ENCODE peak calls at places on chromosomes 1 and 21, in six cellular contexts. One of them, this sample, is unnamed.

GRCh38 chr1:52365091-52365745 is 787 bp downstream of the CC2D1B start:
- DNase-seq in epithelial cell of esophagus: peak
- DNase-seq in tibial artery: peak
- DNase-seq in left lung: peak
- DNase-seq in CD8-positive, alpha-beta memory T cell: no peak
- DNase-seq in small intestine: peak
- DNase-seq in this sample: peak

GRCh38 chr21:41783476-41784150 is 16.8 kb upstream of the RIPK4 start:
- DNase-seq in tibial artery: no peak
- DNase-seq in small intestine: peak
- DNase-seq in left lung: no peak
- DNase-seq in epithelial cell of esophagus: peak
- DNase-seq in CD8-positive, alpha-beta memory T cell: no peak
- DNase-seq in this sample: peak

GRCh38 chr1:24536391-24536840 is 19.5 kb upstream of the NCMAP start:
- DNase-seq in small intestine: peak
- DNase-seq in tibial artery: no peak
- DNase-seq in epithelial cell of esophagus: peak
- DNase-seq in left lung: no peak
- DNase-seq in CD8-positive, alpha-beta memory T cell: peak
- DNase-seq in this sample: peak

GRCh38 chr1:173473599-173474011 is 3.5 kb upstream of the PRDX6 start:
- DNase-seq in CD8-positive, alpha-beta memory T cell: no peak
- DNase-seq in epithelial cell of esophagus: peak
- DNase-seq in small intestine: no peak
- DNase-seq in tibial artery: no peak
- DNase-seq in left lung: no peak
- DNase-seq in this sample: no peak

GRCh38 chr21:45848352-45848751 is 133.2 kb upstream of the COL6A1 start:
- DNase-seq in left lung: no peak
- DNase-seq in epithelial cell of esophagus: no peak
- DNase-seq in CD8-positive, alpha-beta memory T cell: no peak
- DNase-seq in tibial artery: no peak
- DNase-seq in small intestine: no peak
- DNase-seq in this sample: no peak

GRCh38 chr1:210755991-210756669 is 377.8 kb downstream of the KCNH1 start:
- DNase-seq in CD8-positive, alpha-beta memory T cell: no peak
- DNase-seq in epithelial cell of esophagus: no peak
- DNase-seq in left lung: no peak
- DNase-seq in small intestine: no peak
- DNase-seq in tibial artery: no peak
- DNase-seq in this sample: no peak

GRCh38 chr1:11516961-11517635 is 38.1 kb downstream of the DISP3 start:
- DNase-seq in CD8-positive, alpha-beta memory T cell: no peak
- DNase-seq in small intestine: no peak
- DNase-seq in epithelial cell of esophagus: no peak
- DNase-seq in tibial artery: peak
- DNase-seq in left lung: peak
- DNase-seq in this sample: no peak

GRCh38 chr1:248372394-248372793 is 3.2 kb upstream of the OR2T6 start:
- DNase-seq in CD8-positive, alpha-beta memory T cell: no peak
- DNase-seq in epithelial cell of esophagus: no peak
- DNase-seq in left lung: no peak
- DNase-seq in tibial artery: no peak
- DNase-seq in small intestine: no peak
- DNase-seq in this sample: no peak

GRCh38 chr1:26785611-26786436 is 1.9 kb upstream of the PIGV start:
- DNase-seq in CD8-positive, alpha-beta memory T cell: no peak
- DNase-seq in left lung: no peak
- DNase-seq in tibial artery: no peak
- DNase-seq in epithelial cell of esophagus: no peak
- DNase-seq in small intestine: peak
- DNase-seq in this sample: peak

GRCh38 chr1:196060539-196060938 is 547.7 kb downstream of the KCNT2 start:
- DNase-seq in epithelial cell of esophagus: no peak
- DNase-seq in tibial artery: no peak
- DNase-seq in small intestine: no peak
- DNase-seq in left lung: no peak
- DNase-seq in CD8-positive, alpha-beta memory T cell: no peak
- DNase-seq in this sample: no peak

GRCh38 chr1:243393093-243393492 is 137.3 kb downstream of the SDCCAG8 start:
- DNase-seq in left lung: no peak
- DNase-seq in CD8-positive, alpha-beta memory T cell: no peak
- DNase-seq in small intestine: peak
- DNase-seq in tibial artery: no peak
- DNase-seq in epithelial cell of esophagus: no peak
- DNase-seq in this sample: no peak

GRCh38 chr1:23614128-23614660 is 54.9 kb upstream of the ID3 start:
- DNase-seq in CD8-positive, alpha-beta memory T cell: no peak
- DNase-seq in small intestine: peak
- DNase-seq in epithelial cell of esophagus: no peak
- DNase-seq in tibial artery: no peak
- DNase-seq in left lung: no peak
- DNase-seq in this sample: no peak

GRCh38 chr1:115088871-115089442 is 346 bp downstream of the TSPAN2 start:
- DNase-seq in small intestine: no peak
- DNase-seq in left lung: no peak
- DNase-seq in tibial artery: no peak
- DNase-seq in CD8-positive, alpha-beta memory T cell: no peak
- DNase-seq in epithelial cell of esophagus: no peak
- DNase-seq in this sample: no peak

GRCh38 chr1:151519667-151520066 is 8.5 kb downstream of the CGN start:
- DNase-seq in small intestine: no peak
- DNase-seq in tibial artery: no peak
- DNase-seq in CD8-positive, alpha-beta memory T cell: no peak
- DNase-seq in left lung: no peak
- DNase-seq in epithelial cell of esophagus: no peak
- DNase-seq in this sample: no peak

GRCh38 chr1:39332291-39332690 is 127.8 kb downstream of the MACF1 start:
- DNase-seq in CD8-positive, alpha-beta memory T cell: no peak
- DNase-seq in left lung: no peak
- DNase-seq in tibial artery: no peak
- DNase-seq in epithelial cell of esophagus: peak
- DNase-seq in small intestine: no peak
- DNase-seq in this sample: no peak

GRCh38 chr1:180131510-180131909 is 23.2 kb upstream of the QSOX1 start:
- DNase-seq in tibial artery: no peak
- DNase-seq in small intestine: no peak
- DNase-seq in CD8-positive, alpha-beta memory T cell: no peak
- DNase-seq in left lung: peak
- DNase-seq in epithelial cell of esophagus: peak
- DNase-seq in this sample: no peak

GRCh38 chr1:1088801-1089680 is 14.9 kb upstream of the RNF223 start:
- DNase-seq in CD8-positive, alpha-beta memory T cell: peak
- DNase-seq in epithelial cell of esophagus: no peak
- DNase-seq in left lung: no peak
- DNase-seq in small intestine: no peak
- DNase-seq in tibial artery: peak
- DNase-seq in this sample: peak

GRCh38 chr1:109535971-109536491 is 3.6 kb upstream of the GPR61 start:
- DNase-seq in CD8-positive, alpha-beta memory T cell: no peak
- DNase-seq in left lung: no peak
- DNase-seq in small intestine: no peak
- DNase-seq in tibial artery: no peak
- DNase-seq in epithelial cell of esophagus: no peak
- DNase-seq in this sample: no peak

GRCh38 chr1:44831516-44831915 is 11.5 kb downstream of the PTCH2 start:
- DNase-seq in left lung: no peak
- DNase-seq in tibial artery: no peak
- DNase-seq in small intestine: no peak
- DNase-seq in epithelial cell of esophagus: no peak
- DNase-seq in CD8-positive, alpha-beta memory T cell: no peak
- DNase-seq in this sample: no peak

GRCh38 chr1:203038217-203038741 is 12.0 kb downstream of the PPFIA4 start:
- DNase-seq in small intestine: no peak
- DNase-seq in tibial artery: peak
- DNase-seq in epithelial cell of esophagus: peak
- DNase-seq in CD8-positive, alpha-beta memory T cell: no peak
- DNase-seq in left lung: no peak
- DNase-seq in this sample: peak

GRCh38 chr21:18369115-18369514 is 34.5 kb downstream of the TMPRSS15 start:
- DNase-seq in small intestine: peak
- DNase-seq in epithelial cell of esophagus: peak
- DNase-seq in CD8-positive, alpha-beta memory T cell: no peak
- DNase-seq in tibial artery: no peak
- DNase-seq in left lung: no peak
- DNase-seq in this sample: no peak

DNA sequence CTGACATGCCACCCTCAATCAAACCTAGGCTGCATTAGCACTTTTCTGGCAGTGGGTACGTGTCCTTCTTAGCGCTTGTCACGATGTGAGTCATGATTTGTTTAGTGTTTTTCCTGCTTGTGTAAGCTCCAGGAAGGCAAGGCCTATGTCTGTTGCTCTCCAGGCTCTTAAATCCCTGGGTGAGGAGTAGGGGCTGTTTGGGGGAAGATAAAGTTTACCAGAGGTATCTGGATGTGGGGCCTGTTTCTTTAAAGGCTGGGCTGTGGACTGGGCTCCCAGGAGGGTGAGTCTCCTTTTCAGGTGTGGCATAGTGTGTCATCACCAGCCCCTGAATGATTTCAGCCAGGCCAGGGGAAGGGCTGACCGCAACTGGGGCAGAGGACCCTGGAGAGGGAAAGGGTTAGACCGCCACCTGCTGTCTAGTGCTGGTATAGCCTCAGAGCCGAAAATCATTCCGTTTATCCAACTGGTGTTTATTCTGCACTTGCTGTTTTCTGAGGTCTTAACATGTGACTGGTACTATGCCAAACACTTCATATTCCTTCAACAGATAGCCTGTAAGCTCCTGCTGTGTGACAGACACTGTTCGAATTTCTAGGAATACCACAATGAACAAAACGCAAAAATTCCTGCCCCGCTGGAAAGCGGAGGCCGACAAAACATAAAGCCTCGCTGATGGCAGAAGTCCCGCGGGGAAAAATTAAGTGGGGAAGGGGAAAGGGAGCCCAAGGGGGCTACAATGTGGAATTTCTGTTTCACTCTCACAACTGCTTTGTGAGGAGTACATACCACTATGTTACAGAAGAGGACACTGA is 9.7 kb downstream of the SERINC2 start:
- DNase-seq in small intestine: peak
- DNase-seq in epithelial cell of esophagus: peak
- DNase-seq in CD8-positive, alpha-beta memory T cell: peak
- DNase-seq in tibial artery: peak
- DNase-seq in left lung: peak
- DNase-seq in this sample: peak
- H3K4me3 ChIP-seq in small intestine: no peak
- H3K4me3 ChIP-seq in epithelial cell of esophagus: no peak
- H3K4me3 ChIP-seq in CD8-positive, alpha-beta memory T cell: no peak
- H3K4me3 ChIP-seq in tibial artery: no peak
- H3K4me3 ChIP-seq in left lung: no peak
- H3K4me3 ChIP-seq in this sample: no peak

DNA sequence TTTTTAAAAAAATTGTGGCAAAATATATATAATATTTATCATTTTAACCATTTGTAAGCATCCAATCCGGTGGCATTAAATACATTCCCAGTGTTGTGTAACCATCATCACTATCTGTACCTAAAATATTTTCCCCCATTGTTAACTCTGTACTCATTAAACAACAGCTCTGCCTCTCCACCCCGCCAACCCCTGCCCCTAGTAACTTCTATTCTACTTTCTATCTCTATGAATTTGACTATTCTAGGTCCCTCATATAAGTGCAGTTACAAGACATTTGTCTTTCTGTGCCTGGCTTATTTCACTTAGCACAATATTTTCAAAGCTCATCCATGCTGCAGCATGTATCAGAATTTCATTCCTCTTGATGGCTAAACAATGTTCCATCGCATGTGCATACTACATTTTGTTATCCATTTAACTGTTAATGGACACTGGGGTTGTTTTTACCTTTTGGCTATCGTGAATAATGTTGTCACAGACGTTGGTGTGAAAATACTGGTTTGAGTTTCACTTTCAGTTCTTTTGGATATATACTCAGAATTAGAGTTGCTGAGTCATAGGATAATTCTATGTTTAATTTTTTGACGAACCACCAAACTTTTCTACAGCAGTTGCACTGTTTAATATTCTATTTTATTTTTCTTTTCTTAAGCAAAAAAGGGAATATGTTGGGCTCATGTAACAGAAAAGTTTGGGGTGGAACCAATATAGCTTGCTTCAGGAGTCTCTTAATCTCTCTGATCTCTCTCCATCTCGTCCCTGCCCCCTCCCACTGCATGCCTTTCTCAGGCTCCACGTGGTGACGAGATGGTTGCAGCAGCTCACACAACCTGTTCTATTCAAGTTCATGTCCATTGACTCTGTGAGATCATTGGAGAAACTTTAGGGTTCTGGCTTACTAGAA is 25.2 kb upstream of the RCAN1 start:
- DNase-seq in small intestine: peak
- DNase-seq in epithelial cell of esophagus: peak
- DNase-seq in CD8-positive, alpha-beta memory T cell: no peak
- DNase-seq in tibial artery: no peak
- DNase-seq in left lung: no peak
- DNase-seq in this sample: no peak
- H3K4me3 ChIP-seq in small intestine: no peak
- H3K4me3 ChIP-seq in epithelial cell of esophagus: no peak
- H3K4me3 ChIP-seq in CD8-positive, alpha-beta memory T cell: no peak
- H3K4me3 ChIP-seq in tibial artery: no peak
- H3K4me3 ChIP-seq in left lung: peak
- H3K4me3 ChIP-seq in this sample: no peak

DNA sequence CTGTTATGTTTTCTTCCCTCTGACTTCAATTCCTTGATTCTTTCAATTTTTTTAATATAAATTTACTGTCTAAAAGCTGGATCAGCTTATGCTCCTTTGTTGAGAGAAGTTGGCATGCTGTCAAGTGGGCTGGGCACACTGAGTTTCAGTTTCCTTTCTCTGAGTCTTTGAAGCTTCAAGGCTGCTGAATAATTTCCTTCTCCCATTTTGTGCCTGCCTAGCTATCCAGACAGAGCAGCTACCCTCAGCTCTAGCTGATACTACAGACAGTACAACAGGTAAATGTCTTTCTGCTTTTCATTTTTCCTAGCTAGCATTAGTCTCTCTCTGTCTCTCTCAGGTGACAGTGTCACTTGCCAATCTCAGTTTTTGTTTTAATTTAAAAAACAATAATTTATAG is at the start of gene IFI44:
- DNase-seq in CD8-positive, alpha-beta memory T cell: peak
- DNase-seq in small intestine: peak
- DNase-seq in tibial artery: peak
- DNase-seq in epithelial cell of esophagus: peak
- DNase-seq in left lung: peak
- DNase-seq in this sample: peak
- H3K4me3 ChIP-seq in CD8-positive, alpha-beta memory T cell: peak
- H3K4me3 ChIP-seq in small intestine: peak
- H3K4me3 ChIP-seq in tibial artery: peak
- H3K4me3 ChIP-seq in epithelial cell of esophagus: no peak
- H3K4me3 ChIP-seq in left lung: peak
- H3K4me3 ChIP-seq in this sample: peak

DNA sequence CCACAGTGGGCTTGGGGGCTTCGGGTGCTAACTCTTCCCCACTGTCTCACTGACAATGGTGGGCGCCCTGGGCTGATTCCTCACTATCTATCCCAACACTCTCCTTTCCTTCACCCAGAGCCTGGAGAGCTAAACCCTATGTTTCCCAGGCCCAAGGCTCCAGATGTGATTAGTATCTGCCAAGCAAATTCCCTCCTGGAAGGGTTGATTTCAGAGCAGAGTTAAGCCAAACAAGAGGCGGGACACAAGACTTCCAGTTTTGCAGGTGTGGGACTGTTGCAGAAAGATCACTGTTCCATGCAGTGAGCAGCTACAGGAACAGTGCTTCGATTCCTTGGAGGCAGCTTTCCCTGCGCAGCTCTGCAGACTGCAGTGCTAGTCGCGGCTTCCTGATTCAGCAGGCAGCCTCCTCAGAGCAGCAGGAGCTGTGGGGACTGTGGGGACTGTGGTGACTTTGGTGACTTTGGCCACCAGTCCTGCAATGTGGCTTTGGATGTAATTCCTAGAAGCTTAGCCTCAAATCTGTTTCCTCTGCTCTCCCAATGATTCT is 168.4 kb downstream of the RHOU start:
- DNase-seq in CD8-positive, alpha-beta memory T cell: no peak
- DNase-seq in small intestine: peak
- DNase-seq in epithelial cell of esophagus: no peak
- DNase-seq in left lung: no peak
- DNase-seq in tibial artery: no peak
- DNase-seq in this sample: no peak
- H3K4me3 ChIP-seq in CD8-positive, alpha-beta memory T cell: no peak
- H3K4me3 ChIP-seq in small intestine: no peak
- H3K4me3 ChIP-seq in epithelial cell of esophagus: no peak
- H3K4me3 ChIP-seq in left lung: no peak
- H3K4me3 ChIP-seq in tibial artery: no peak
- H3K4me3 ChIP-seq in this sample: no peak